ENCODE peak calls at places on chromosomes 5 and 9, in eight cellular contexts. One of them, this sample, is unnamed.

GRCh38 chr5:55706230-55706629 is 5.9 kb downstream of the SLC38A9 start:
- DNase-seq in AG20443: no peak
- DNase-seq in GM20000: no peak
- DNase-seq in HCT116: no peak
- DNase-seq in NK-92 treated with Interleukin-12 subunit alpha and Interleukin-12 subunit beta, amount 100 ng/mL, for 24 hours: no peak
- DNase-seq in NCI-H2029: no peak
- DNase-seq in brain microvascular endothelial cell: no peak
- DNase-seq in ureter: no peak
- DNase-seq in this sample: no peak

GRCh38 chr5:98929982-98930355 is 1.2 kb upstream of the CHD1 start:
- DNase-seq in brain microvascular endothelial cell: no peak
- DNase-seq in ureter: no peak
- DNase-seq in GM20000: no peak
- DNase-seq in AG20443: no peak
- DNase-seq in NCI-H2029: no peak
- DNase-seq in HCT116: no peak
- DNase-seq in NK-92 treated with Interleukin-12 subunit alpha and Interleukin-12 subunit beta, amount 100 ng/mL, for 24 hours: no peak
- DNase-seq in this sample: no peak

GRCh38 chr9:114273461-114273881 is 49.4 kb upstream of the ORM1 start:
- DNase-seq in GM20000: no peak
- DNase-seq in brain microvascular endothelial cell: no peak
- DNase-seq in NCI-H2029: no peak
- DNase-seq in NK-92 treated with Interleukin-12 subunit alpha and Interleukin-12 subunit beta, amount 100 ng/mL, for 24 hours: no peak
- DNase-seq in ureter: no peak
- DNase-seq in AG20443: no peak
- DNase-seq in HCT116: no peak
- DNase-seq in this sample: no peak

GRCh38 chr5:61332891-61333350 is 863 bp downstream of the ZSWIM6 start:
- DNase-seq in NCI-H2029: no peak
- DNase-seq in ureter: peak
- DNase-seq in brain microvascular endothelial cell: no peak
- DNase-seq in GM20000: peak
- DNase-seq in AG20443: peak
- DNase-seq in NK-92 treated with Interleukin-12 subunit alpha and Interleukin-12 subunit beta, amount 100 ng/mL, for 24 hours: peak
- DNase-seq in HCT116: no peak
- DNase-seq in this sample: no peak

GRCh38 chr5:141523991-141524390 is 35.1 kb downstream of the PCDHGC5 start:
- DNase-seq in NK-92 treated with Interleukin-12 subunit alpha and Interleukin-12 subunit beta, amount 100 ng/mL, for 24 hours: no peak
- DNase-seq in brain microvascular endothelial cell: no peak
- DNase-seq in GM20000: no peak
- DNase-seq in HCT116: no peak
- DNase-seq in NCI-H2029: no peak
- DNase-seq in ureter: no peak
- DNase-seq in AG20443: no peak
- DNase-seq in this sample: no peak

GRCh38 chr9:131692612-131692976 is 47.3 kb downstream of the RAPGEF1 start:
- DNase-seq in NK-92 treated with Interleukin-12 subunit alpha and Interleukin-12 subunit beta, amount 100 ng/mL, for 24 hours: no peak
- DNase-seq in AG20443: no peak
- DNase-seq in brain microvascular endothelial cell: no peak
- DNase-seq in HCT116: no peak
- DNase-seq in ureter: no peak
- DNase-seq in NCI-H2029: no peak
- DNase-seq in GM20000: no peak
- DNase-seq in this sample: no peak

GRCh38 chr5:78591972-78592700 is 56.4 kb downstream of the LHFPL2 start:
- DNase-seq in NK-92 treated with Interleukin-12 subunit alpha and Interleukin-12 subunit beta, amount 100 ng/mL, for 24 hours: no peak
- DNase-seq in ureter: no peak
- DNase-seq in GM20000: peak
- DNase-seq in brain microvascular endothelial cell: no peak
- DNase-seq in HCT116: no peak
- DNase-seq in AG20443: no peak
- DNase-seq in NCI-H2029: no peak
- DNase-seq in this sample: no peak

GRCh38 chr9:84519486-84519885 is 150.0 kb upstream of the NTRK2 start:
- DNase-seq in brain microvascular endothelial cell: no peak
- DNase-seq in NCI-H2029: no peak
- DNase-seq in ureter: no peak
- DNase-seq in GM20000: no peak
- DNase-seq in NK-92 treated with Interleukin-12 subunit alpha and Interleukin-12 subunit beta, amount 100 ng/mL, for 24 hours: no peak
- DNase-seq in HCT116: no peak
- DNase-seq in AG20443: no peak
- DNase-seq in this sample: no peak